ENCODE peak calls at places on chromosomes 2 and 18, in four cellular contexts. N is right atrium auricular region, W is aorta, J is mesendoderm. V is an unnamed sample.

GRCh38 chr2:239567786-239568185 is 167.0 kb upstream of the HDAC4 start:
- DNase-seq in N (no peak), J (no peak), W (no peak), V (peak; percentile 34)

GRCh38 chr18:58208207-58208944 is 164.3 kb downstream of the NEDD4L start:
- DNase-seq in W (no peak), N (no peak), J (no peak), V (no peak)

GRCh38 chr2:99101697-99102096 is 39.8 kb upstream of the C2orf15 start:
- DNase-seq in N (no peak), W (no peak), J (no peak), V (no peak)

GRCh38 chr2:240933966-240934700 is 28.0 kb downstream of the CROCC2 start:
- DNase-seq in W (no peak), J (no peak), N (peak; percentile 38), V (peak; percentile 51)

GRCh38 chr2:167478196-167478595 is 589.9 kb downstream of the XIRP2 start:
- DNase-seq in W (no peak), N (no peak), J (peak; percentile 25), V (no peak)

GRCh38 chr2:121532894-121533293 is 2.2 kb downstream of the RNU4ATAC start:
- DNase-seq in W (no peak), N (no peak), J (peak; percentile 50), V (no peak)

GRCh38 chr2:206250041-206250897 is 24.2 kb upstream of the ZDBF2 start:
- DNase-seq in J (peak; percentile 82), W (no peak), N (no peak), V (no peak)

GRCh38 chr18:10715791-10716190 is 190.0 kb downstream of the NAPG start:
- DNase-seq in N (no peak), W (peak; percentile 73), J (no peak), V (no peak)

GRCh38 chr2:24919100-24919976 is 699 bp downstream of the ADCY3 start:
- DNase-seq in W (peak; percentile 59), N (no peak), J (peak; percentile 46), V (no peak)

GRCh38 chr2:6143812-6144211 is 451.6 kb downstream of the SOX11 start:
- DNase-seq in W (no peak), J (no peak), N (no peak), V (no peak)

GRCh38 chr2:31440764-31441163 is 26.2 kb upstream of the XDH start:
- DNase-seq in J (no peak), W (no peak), N (no peak), V (no peak)

GRCh38 chr2:230128943-230129342 is 60.2 kb upstream of the SLC16A14 start:
- DNase-seq in J (no peak), N (no peak), W (no peak), V (no peak)

GRCh38 chr2:128444816-128445532 is 126.3 kb upstream of the HS6ST1 start:
- DNase-seq in J (no peak), N (peak; percentile 54), W (no peak), V (peak; percentile 16)

GRCh38 chr2:71595549-71595948 is 142.2 kb downstream of the DYSF start:
- DNase-seq in N (no peak), W (no peak), J (no peak), V (no peak)

GRCh38 chr2:24885221-24886113 is 34.6 kb downstream of the ADCY3 start:
- DNase-seq in W (no peak), J (no peak), N (no peak), V (no peak)

GRCh38 chr2:86022661-86023365 is 82.9 kb downstream of the POLR1A start:
- DNase-seq in J (no peak), N (no peak), W (peak; percentile 23), V (no peak)

GRCh38 chr2:128577141-128577930 is 258.7 kb upstream of the HS6ST1 start:
- DNase-seq in N (peak; percentile 30), W (no peak), J (no peak), V (peak; percentile 15)

GRCh38 chr2:234071664-234072063 is 21.2 kb downstream of the SPP2 start:
- DNase-seq in N (no peak), J (no peak), W (no peak), V (no peak)

DNA sequence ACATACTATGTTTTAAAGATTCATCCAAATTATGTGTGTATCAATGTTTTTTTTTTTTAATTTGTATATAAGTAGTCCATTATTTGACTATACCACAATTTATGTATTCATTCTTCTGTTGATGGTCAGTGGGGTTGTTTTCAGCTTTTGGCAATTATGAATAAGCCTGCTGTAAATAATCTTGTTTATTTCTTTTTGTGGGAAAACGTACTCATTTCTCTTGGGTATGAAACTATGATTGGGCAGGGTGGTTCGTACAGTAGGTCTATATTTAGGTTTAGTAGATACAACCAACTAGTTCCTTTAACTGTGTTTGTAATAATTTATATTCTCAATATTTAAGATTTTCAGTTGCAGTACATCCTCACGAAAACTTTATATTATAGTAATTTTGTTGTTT is 329.2 kb downstream of the LPIN1 start:
- DNase-seq in J (no peak), W (no peak), N (no peak), V (no peak)
- H3K4me1 ChIP-seq in J (peaks cover 13% of the 10 kb centered on the region), W (no peaks in the 10 kb centered on the region), N (no peaks in the 10 kb centered on the region), V (no peaks in the 10 kb centered on the region)

DNA sequence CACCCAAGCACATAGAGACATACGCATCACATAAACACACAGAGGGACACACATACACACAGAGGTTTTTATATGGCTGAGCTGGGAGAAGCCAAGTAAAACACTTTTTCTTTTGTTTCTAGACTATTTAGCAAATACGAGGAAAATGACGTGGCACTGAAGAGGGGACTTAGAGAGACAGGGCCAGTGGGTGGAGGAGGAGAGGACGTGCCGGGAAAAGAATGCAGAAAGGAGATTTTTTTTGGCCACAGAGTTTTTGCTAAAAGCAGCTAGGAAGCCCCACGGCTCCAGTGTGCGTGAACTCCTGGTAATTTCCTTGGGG is 168.5 kb upstream of the KLF7 start:
- DNase-seq in J (no peak), W (no peak), N (no peak), V (no peak)
- H3K27ac ChIP-seq in J (peak overlapping the region; percentile 94), W (peak overlapping the region; percentile 80), N (peak overlapping the region; percentile 94), V (peak overlapping the region; percentile 68)

GRCh38 chr2:62224976-62225375 is 29.1 kb downstream of the B3GNT2 start:
- DNase-seq in J (no peak), W (no peak), N (no peak), V (no peak)

GRCh38 chr2:62227386-62228075 is 31.6 kb downstream of the B3GNT2 start:
- DNase-seq in W (no peak), J (no peak), N (peak; percentile 28), V (no peak)

GRCh38 chr2:62231541-62231940 is 35.6 kb downstream of the B3GNT2 start:
- DNase-seq in W (no peak), J (no peak), N (peak; percentile 50), V (no peak)

GRCh38 chr2:62234755-62235655 is 39.1 kb downstream of the B3GNT2 start:
- DNase-seq in N (no peak), J (no peak), W (no peak), V (no peak)

DNA sequence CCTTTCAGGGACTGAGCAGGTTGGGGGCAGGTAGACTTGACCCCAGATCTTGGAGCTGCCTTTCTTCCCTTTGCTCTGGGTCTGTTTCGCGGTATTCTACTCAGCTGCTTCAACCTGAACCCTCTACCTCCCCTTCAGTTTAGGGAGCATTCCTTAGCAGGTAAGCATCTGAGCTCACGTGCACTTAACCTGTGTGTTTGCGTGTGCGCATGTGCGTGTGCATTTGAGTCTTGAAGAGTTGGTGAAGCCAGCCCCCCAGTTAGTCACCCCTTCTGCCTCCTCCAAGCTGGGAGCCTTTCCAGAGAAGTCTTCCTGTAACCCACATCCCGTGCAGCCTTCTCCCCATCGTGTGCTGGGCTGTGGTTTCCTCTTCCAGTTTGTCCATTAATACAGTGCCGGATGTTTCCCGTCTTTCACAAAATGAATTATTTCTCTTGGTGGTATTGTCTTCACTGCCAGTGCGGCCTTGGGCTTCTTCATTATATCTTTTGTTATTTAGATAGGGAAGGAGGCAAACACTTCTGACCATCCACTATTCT is 33.2 kb downstream of the B3GNT2 start:
- DNase-seq in N (peak; percentile 26), W (no peak), J (no peak), V (no peak)
- H3K4me3 ChIP-seq in N (no peak overlapping the region), W (no peak overlapping the region), J (no peak overlapping the region), V (no peak overlapping the region)

GRCh38 chr2:96153291-96153713 is 8.1 kb upstream of the DUSP2 start:
- DNase-seq in J (no peak), N (no peak), W (peak; percentile 40), V (peak; percentile 46)
- H3K4me1 ChIP-seq in J (peaks cover under 1% of the 10 kb centered on the region), N (peaks cover 5% of the 10 kb centered on the region), W (no peaks in the 10 kb centered on the region), V (peaks cover 4% of the 10 kb centered on the region)

GRCh38 chr2:199977984-199978415 is 22.6 kb downstream of the MAIP1 start:
- DNase-seq in N (no peak), W (no peak), J (no peak), V (no peak)
- H3K27ac ChIP-seq in N (no peak overlapping the region), W (no peak overlapping the region), J (no peak overlapping the region), V (no peak overlapping the region)

DNA sequence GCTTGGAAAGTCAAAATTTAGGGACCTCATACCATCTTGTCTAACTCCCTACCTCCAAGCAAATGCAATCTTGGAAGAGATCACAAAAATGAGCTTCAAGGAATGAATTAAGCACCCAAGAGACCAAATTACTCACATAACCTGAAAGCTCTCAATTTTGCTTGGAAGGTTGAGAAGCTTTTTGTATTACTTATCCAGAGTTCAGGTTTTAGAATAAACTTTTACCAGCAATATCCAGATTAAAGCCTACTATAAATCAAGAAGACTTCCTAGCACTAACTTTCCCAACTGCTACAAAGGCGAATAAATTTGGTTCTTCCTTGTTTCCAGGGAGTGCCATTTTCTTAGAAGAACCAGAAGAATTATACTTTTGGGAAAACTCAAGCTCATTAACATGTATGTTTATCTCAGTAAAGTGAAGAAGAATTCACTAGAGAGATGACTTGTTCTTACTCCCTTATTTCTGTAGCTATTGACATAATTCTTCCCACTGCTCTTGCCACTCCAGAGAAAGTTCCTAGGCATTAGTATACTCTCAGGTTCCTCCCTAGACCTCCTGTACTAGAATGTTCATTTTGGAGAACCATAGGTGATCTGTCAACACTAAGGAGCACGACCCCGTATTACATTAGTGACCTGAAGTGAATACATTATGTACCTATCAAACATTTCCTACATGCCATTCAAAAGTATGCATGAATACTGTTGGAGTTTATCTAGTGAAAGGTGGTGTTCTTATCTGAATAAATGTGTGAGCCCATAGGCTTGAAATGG is 18.0 kb upstream of the STPG4 start:
- DNase-seq in N (no peak), J (no peak), W (no peak), V (no peak)
- H3K4me3 ChIP-seq in N (peak overlapping the region; percentile 97), J (no peak overlapping the region), W (peak overlapping the region; percentile 26), V (peak overlapping the region; percentile 68)

GRCh38 chr18:28109781-28110460 is 67.0 kb downstream of the CDH2 start:
- DNase-seq in N (no peak), J (no peak), W (no peak), V (no peak)
- H3K4me1 ChIP-seq in N (peaks cover 32% of the 10 kb centered on the region), J (peaks cover 24% of the 10 kb centered on the region), W (peaks cover 4% of the 10 kb centered on the region), V (no peaks in the 10 kb centered on the region)